ENCODE peak calls at places on chromosomes 7 and 10, in six cellular contexts. Y is astrocyte of the cerebellum; N is stimulated activated CD4-positive, alpha-beta T cell treated with anti-CD3 and anti-CD28 coated beads, Interleukin-1b, Interleukin-23, amount 100 ng/mL, for 48 hours; P is NCI-H1417; O is aorta; W is neural crest cell. I is an unnamed sample.

GRCh38 chr10:100022403-100022802 is 12.7 kb upstream of the DNMBP start:
- DNase-seq in W (no peak), Y (peak; percentile 28), O (no peak), P (no peak), N (no peak), I (no peak)

GRCh38 chr10:94546616-94547175 is 1.1 kb downstream of the HELLS start:
- DNase-seq in O (no peak), Y (no peak), P (peak; percentile 23), N (no peak), W (no peak), I (peak; percentile 8)

GRCh38 chr10:57959318-57960003 is 308.2 kb downstream of the IPMK start:
- DNase-seq in N (no peak), Y (no peak), P (no peak), W (no peak), O (no peak), I (no peak)

GRCh38 chr10:127405221-127405620 is 143.9 kb upstream of the NPS start:
- DNase-seq in N (no peak), O (no peak), W (no peak), P (no peak), Y (peak; percentile 20), I (no peak)

GRCh38 chr7:30117886-30118285 is 16.9 kb upstream of the MTURN start:
- DNase-seq in O (no peak), W (no peak), N (no peak), P (no peak), Y (no peak), I (no peak)

GRCh38 chr7:16051561-16052280 is 365.2 kb upstream of the MEOX2 start:
- DNase-seq in O (no peak), N (no peak), Y (no peak), W (no peak), P (no peak), I (no peak)

GRCh38 chr7:46545790-46546189 is 624.7 kb upstream of the IGFBP3 start:
- DNase-seq in W (no peak), O (no peak), N (no peak), Y (peak; percentile 66), P (no peak), I (no peak)

GRCh38 chr7:90792301-90792700 is 196.2 kb downstream of the CDK14 start:
- DNase-seq in N (no peak), O (no peak), Y (no peak), P (no peak), W (no peak), I (no peak)

GRCh38 chr7:76089865-76090495 is 42.1 kb downstream of the MDH2 start:
- DNase-seq in Y (no peak), P (no peak), O (no peak), W (no peak), N (no peak), I (no peak)

GRCh38 chr10:112203328-112204076 is 19.9 kb upstream of the GPAM start:
- DNase-seq in Y (no peak), N (no peak), W (no peak), P (no peak), O (no peak), I (no peak)

GRCh38 chr7:7103343-7104313 is 78.7 kb upstream of the C1GALT1 start:
- DNase-seq in O (no peak), Y (peak; percentile 73), P (no peak), N (no peak), W (no peak), I (peak; percentile 62)

GRCh38 chr10:44183667-44184632 is 200.9 kb downstream of the CXCL12 start:
- DNase-seq in P (no peak), Y (no peak), N (no peak), W (no peak), O (no peak), I (no peak)

GRCh38 chr10:128009768-128010167 is 102.9 kb downstream of the PTPRE start:
- DNase-seq in N (no peak), P (no peak), O (no peak), Y (no peak), W (no peak), I (no peak)

GRCh38 chr7:31466036-31466435 is 47.9 kb upstream of the ITPRID1 start:
- DNase-seq in W (no peak), N (no peak), Y (no peak), P (peak; percentile 28), O (no peak), I (no peak)

GRCh38 chr7:155593455-155594162 is 47.2 kb upstream of the CNPY1 start:
- DNase-seq in O (no peak), W (no peak), P (no peak), N (no peak), Y (no peak), I (no peak)

GRCh38 chr7:73428697-73429005 is 4.9 kb upstream of the FZD9 start:
- DNase-seq in N (no peak), O (no peak), W (no peak), P (peak; percentile 30), Y (no peak), I (no peak)

GRCh38 chr7:142030294-142030693 is 34.6 kb downstream of the MGAM start:
- DNase-seq in O (no peak), N (no peak), P (no peak), W (no peak), Y (no peak), I (no peak)

GRCh38 chr7:134892002-134892693 is 94.2 kb upstream of the AGBL3 start:
- DNase-seq in W (no peak), O (no peak), N (no peak), P (peak; percentile 31), Y (no peak), I (no peak)

GRCh38 chr10:119238577-119238976 is 31.2 kb downstream of the GRK5 start:
- DNase-seq in W (no peak), O (no peak), P (no peak), Y (no peak), N (no peak), I (no peak)

GRCh38 chr10:17349717-17350116 is 104.7 kb downstream of the ST8SIA6 start:
- DNase-seq in W (no peak), N (no peak), O (no peak), P (no peak), Y (no peak), I (no peak)

GRCh38 chr7:55556031-55556430 is 16.3 kb downstream of the VOPP1 start:
- DNase-seq in O (no peak), W (no peak), N (no peak), P (peak; percentile 40), Y (no peak), I (no peak)

GRCh38 chr7:93902777-93903423 is 3.5 kb upstream of the GNGT1 start:
- DNase-seq in O (no peak), Y (no peak), N (no peak), P (peak; percentile 18), W (no peak), I (peak; percentile 4)

GRCh38 chr7:11394438-11394837 is 420.8 kb downstream of the PHF14 start:
- DNase-seq in Y (no peak), O (no peak), N (no peak), P (no peak), W (no peak), I (no peak)

GRCh38 chr7:148232784-148233183 is 357.8 kb upstream of the C7orf33 start:
- DNase-seq in P (no peak), N (no peak), O (no peak), W (no peak), Y (no peak), I (no peak)

GRCh38 chr10:14408139-14408538 is 77.4 kb upstream of the FRMD4A start:
- DNase-seq in O (no peak), P (no peak), N (no peak), Y (no peak), W (no peak), I (no peak)

GRCh38 chr7:150428671-150429451 is 21.6 kb upstream of the GIMAP8 start:
- DNase-seq in Y (peak; percentile 72), O (no peak), W (no peak), N (no peak), P (peak; percentile 66), I (peak; percentile 92)

GRCh38 chr10:128633864-128634541 is 507.8 kb upstream of the MKI67 start:
- DNase-seq in N (no peak), W (no peak), Y (peak; percentile 18), O (no peak), P (no peak), I (no peak)

GRCh38 chr7:142567676-142568075 is 181.6 kb upstream of the PRSS1 start:
- DNase-seq in Y (no peak), W (no peak), P (no peak), N (no peak), O (no peak), I (no peak)

I was measured in COR-L47.